ENCODE peak calls at places on chromosomes 7 and 10, in six cellular contexts. O, N, Q, K, Y and Z are unnamed samples.

GRCh38 chr10:110504111-110504735 is 6.5 kb downstream of the DUSP5 start:
- DNase-seq in O (no peak), N (no peak), Q (no peak), K (no peak), Y (no peak), Z (peak; percentile 66)

GRCh38 chr10:98296514-98296913 is 28.5 kb upstream of the LOXL4 start:
- DNase-seq in O (no peak), N (no peak), Q (peak; percentile 90), K (no peak), Y (peak; percentile 37), Z (no peak)

GRCh38 chr7:34222316-34222715 is 317.0 kb downstream of the BMPER start:
- DNase-seq in O (no peak), N (no peak), Q (no peak), K (no peak), Y (no peak), Z (no peak)

GRCh38 chr10:59099536-59099935 is 76.9 kb upstream of the PHYHIPL start:
- DNase-seq in O (no peak), N (no peak), Q (no peak), K (no peak), Y (no peak), Z (no peak)

GRCh38 chr7:106054133-106054532 is 58.0 kb downstream of the SYPL1 start:
- DNase-seq in O (no peak), N (no peak), Q (no peak), K (no peak), Y (no peak), Z (no peak)

GRCh38 chr10:112953075-112953501 is 3.0 kb downstream of the TCF7L2 start:
- DNase-seq in O (no peak), N (peak; percentile 21), Q (no peak), K (peak; percentile 39), Y (peak; percentile 64), Z (no peak)

GRCh38 chr7:144063710-144064109 is 5.9 kb upstream of the OR2A25 start:
- DNase-seq in O (no peak), N (no peak), Q (no peak), K (peak; percentile 45), Y (peak; percentile 14), Z (no peak)

GRCh38 chr10:103507235-103508191 is 14.0 kb downstream of the NEURL1 start:
- DNase-seq in O (no peak), N (no peak), Q (no peak), K (no peak), Y (no peak), Z (no peak)

GRCh38 chr10:105252908-105253307 is 611.8 kb downstream of the SORCS3 start:
- DNase-seq in O (no peak), N (no peak), Q (peak; percentile 4), K (no peak), Y (no peak), Z (no peak)

GRCh38 chr10:6036861-6037321 is 25.3 kb downstream of the IL2RA start:
- DNase-seq in O (no peak), N (no peak), Q (no peak), K (no peak), Y (no peak), Z (no peak)

GRCh38 chr10:35765039-35765662 is 123.1 kb upstream of the FZD8 start:
- DNase-seq in O (no peak), N (peak; percentile 54), Q (no peak), K (peak; percentile 39), Y (no peak), Z (no peak)

GRCh38 chr10:109282510-109282909 is 640.8 kb downstream of the XPNPEP1 start:
- DNase-seq in O (no peak), N (no peak), Q (peak; percentile 4), K (no peak), Y (no peak), Z (no peak)

GRCh38 chr7:28865494-28866257 is 92.5 kb downstream of the TRIL start:
- DNase-seq in O (no peak), N (no peak), Q (no peak), K (no peak), Y (no peak), Z (no peak)

GRCh38 chr10:32939296-32940111 is 18.5 kb downstream of the ITGB1 start:
- DNase-seq in O (no peak), N (no peak), Q (peak; percentile 36), K (no peak), Y (no peak), Z (no peak)

GRCh38 chr10:127907411-127908105 is 655 bp downstream of the PTPRE start:
- DNase-seq in O (no peak), N (no peak), Q (no peak), K (peak; percentile 27), Y (no peak), Z (no peak)

GRCh38 chr10:119726291-119727261 is 726 bp downstream of the INPP5F start:
- DNase-seq in O (no peak), N (peak; percentile 17), Q (no peak), K (peak; percentile 77), Y (peak; percentile 90), Z (no peak)

GRCh38 chr10:122362621-122363020 is 11.9 kb upstream of the PLEKHA1 start:
- DNase-seq in O (no peak), N (no peak), Q (peak; percentile 83), K (no peak), Y (no peak), Z (no peak)

GRCh38 chr10:11409357-11409756 is 202.1 kb downstream of the USP6NL start:
- DNase-seq in O (no peak), N (no peak), Q (no peak), K (no peak), Y (no peak), Z (no peak)

GRCh38 chr7:38017320-38017719 is 96.9 kb downstream of the EPDR1 start:
- DNase-seq in O (no peak), N (no peak), Q (no peak), K (no peak), Y (no peak), Z (no peak)

GRCh38 chr10:58870070-58870469 is 306.4 kb upstream of the PHYHIPL start:
- DNase-seq in O (no peak), N (no peak), Q (no peak), K (no peak), Y (no peak), Z (no peak)

GRCh38 chr7:767941-768729 is 41.1 kb upstream of the PRKAR1B start:
- DNase-seq in O (no peak), N (no peak), Q (no peak), K (no peak), Y (no peak), Z (no peak)

GRCh38 chr10:13834581-13835286 is 248.0 kb downstream of the PRPF18 start:
- DNase-seq in O (no peak), N (no peak), Q (no peak), K (peak; percentile 43), Y (peak; percentile 53), Z (no peak)

GRCh38 chr10:29714096-29714874 is 79.5 kb upstream of the SVIL start:
- DNase-seq in O (peak; percentile 56), N (no peak), Q (peak; percentile 93), K (no peak), Y (no peak), Z (no peak)

GRCh38 chr7:142782922-142783900 is 12.4 kb downstream of the PRSS2 start:
- DNase-seq in O (peak; percentile 73), N (peak; percentile 89), Q (peak; percentile 72), K (peak; percentile 91), Y (peak; percentile 95), Z (peak; percentile 82)

GRCh38 chr10:110733256-110733952 is 89.3 kb downstream of the RBM20 start:
- DNase-seq in O (no peak), N (no peak), Q (no peak), K (no peak), Y (no peak), Z (no peak)

GRCh38 chr7:64637521-64638445 is 28.1 kb upstream of the ZNF107 start:
- DNase-seq in O (no peak), N (no peak), Q (no peak), K (no peak), Y (no peak), Z (no peak)

GRCh38 chr7:4479367-4480039 is 202.6 kb upstream of the FOXK1 start:
- DNase-seq in O (peak; percentile 5), N (peak; percentile 74), Q (peak; percentile 44), K (peak; percentile 70), Y (peak; percentile 78), Z (no peak)

DNA sequence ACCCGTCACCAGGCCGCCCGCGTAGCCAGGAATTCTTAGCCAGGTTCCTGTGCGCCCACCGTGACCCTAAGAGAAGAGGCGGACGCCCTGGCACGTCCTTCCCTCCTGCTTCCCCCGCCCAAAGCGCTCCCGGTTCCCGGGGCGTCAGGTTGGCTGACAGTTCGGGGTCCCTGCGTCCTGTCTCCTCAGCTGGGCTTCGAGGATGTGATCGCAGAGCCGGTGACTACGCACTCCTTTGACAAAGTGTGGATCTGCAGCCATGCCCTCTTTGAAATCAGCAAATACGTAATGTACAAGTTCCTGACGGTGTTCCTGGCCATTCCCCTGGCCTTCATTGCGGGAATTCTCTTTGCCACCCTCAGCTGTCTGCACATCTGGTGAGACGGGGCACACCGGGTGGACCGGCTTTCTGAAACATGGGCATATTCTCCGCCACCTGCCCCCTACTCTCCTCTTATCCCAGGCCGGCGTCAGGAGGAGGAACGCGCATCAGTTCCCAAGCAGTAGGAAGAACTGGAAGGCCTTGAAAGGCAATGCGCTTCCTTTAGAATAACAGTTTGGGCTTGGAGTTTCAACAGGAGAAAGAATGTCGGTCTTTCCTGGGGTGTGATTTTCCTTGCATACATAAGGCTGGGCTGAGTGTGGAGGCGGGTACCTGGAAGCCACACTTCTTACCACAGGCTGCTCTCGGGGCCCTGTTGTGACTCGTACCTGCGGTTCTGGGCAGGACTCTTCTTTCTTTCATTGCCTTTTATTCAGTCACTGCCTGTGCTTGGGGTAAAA is 724 bp downstream of the CAV2 start:
- DNase-seq in O (no peak), N (peak; percentile 39), Q (peak; percentile 91), K (peak; percentile 28), Y (peak; percentile 38), Z (no peak)
- TF ChIP-seq CTCF in O (no peak), N (no peak), Q (no peak), K (no peak), Y (no peak), Z (no peak)

DNA sequence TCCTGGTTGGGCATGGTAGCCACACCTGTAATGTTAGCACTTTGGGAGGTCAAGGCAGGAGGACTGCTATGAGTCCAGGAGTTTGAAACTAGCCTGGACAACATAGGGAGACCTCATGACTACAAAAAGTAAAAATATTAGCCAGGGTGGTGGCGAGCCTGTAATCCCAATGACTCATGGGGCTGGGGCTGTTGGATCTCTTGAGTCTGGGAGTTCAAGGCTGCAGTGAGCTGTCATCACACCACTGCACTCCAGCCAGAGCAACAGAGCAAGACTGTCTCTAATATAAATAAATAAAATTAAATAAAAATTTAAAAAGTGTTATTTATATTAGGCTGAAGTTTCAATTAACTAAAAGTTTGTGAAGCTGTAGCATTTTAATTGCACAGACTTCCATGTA is 207.3 kb downstream of the NXPH1 start:
- DNase-seq in O (no peak), N (no peak), Q (no peak), K (no peak), Y (no peak), Z (no peak)
- TF ChIP-seq CTCF in O (no peak), N (no peak), Q (no peak), K (no peak), Y (no peak), Z (no peak)

GRCh38 chr10:23999445-23999844 is 209.5 kb upstream of the KIAA1217 start:
- DNase-seq in O (no peak), N (no peak), Q (no peak), K (no peak), Y (no peak), Z (no peak)

GRCh38 chr10:24000271-24000813 is 208.6 kb upstream of the KIAA1217 start:
- DNase-seq in O (no peak), N (no peak), Q (peak; percentile 13), K (no peak), Y (no peak), Z (no peak)

GRCh38 chr10:23994459-23995046 is 214.4 kb upstream of the KIAA1217 start:
- DNase-seq in O (no peak), N (peak; percentile 76), Q (peak; percentile 61), K (peak; percentile 74), Y (peak; percentile 69), Z (peak; percentile 3)
- TF ChIP-seq CTCF in O (peak; percentile 89), N (peak; percentile 73), Q (peak; percentile 90), K (peak; percentile 76), Y (peak; percentile 93), Z (peak; percentile 88)

GRCh38 chr7:148611692-148612091 is 21.1 kb downstream of the C7orf33 start:
- DNase-seq in O (no peak), N (peak; percentile 9), Q (no peak), K (peak; percentile 69), Y (no peak), Z (no peak)
- TF ChIP-seq CTCF in O (no peak), N (no peak), Q (no peak), K (peak; percentile 22), Y (peak; percentile 21), Z (no peak)